ENCODE peak calls at places on chromosomes 4 and X, in six cellular contexts. S is fibroblast of lung, L is brain microvascular endothelial cell, R is A549, V is heart left ventricle, U is prostate gland. A is an unnamed sample.

GRCh38 chr4:188960411-188961093 is 821.3 kb downstream of the TRIML1 start:
- DNase-seq in S (peak), L (peak), R (no peak), V (no peak), U (no peak), A (no peak)

GRCh38 chr4:42671431-42672194 is 14.7 kb upstream of the ATP8A1 start:
- DNase-seq in S (no peak), L (no peak), R (no peak), V (no peak), U (no peak), A (no peak)

GRCh38 chr4:150038335-150039076 is 39.7 kb upstream of the DCLK2 start:
- DNase-seq in S (no peak), L (no peak), R (no peak), V (no peak), U (no peak), A (no peak)

GRCh38 chr4:171478181-171478580 is 335.0 kb upstream of the GALNTL6 start:
- DNase-seq in S (no peak), L (no peak), R (no peak), V (no peak), U (no peak), A (no peak)

GRCh38 chrX:109440475-109440874 is 41.4 kb downstream of the GUCY2F start:
- DNase-seq in S (no peak), L (no peak), R (no peak), V (no peak), U (no peak), A (no peak)

GRCh38 chr4:972651-973424 is 531 bp downstream of the DGKQ start:
- DNase-seq in S (no peak), L (no peak), R (peak), V (no peak), U (no peak), A (peak)

GRCh38 chr4:60562353-60562752 is 637.8 kb upstream of the ADGRL3 start:
- DNase-seq in S (no peak), L (no peak), R (no peak), V (no peak), U (no peak), A (no peak)

GRCh38 chrX:96474357-96475125 is 210.1 kb upstream of the DIAPH2 start:
- DNase-seq in S (no peak), L (no peak), R (no peak), V (no peak), U (no peak), A (no peak)

GRCh38 chr4:144615182-144615581 is 30.8 kb upstream of the HHIP start:
- DNase-seq in S (peak), L (peak), R (no peak), V (no peak), U (no peak), A (no peak)

GRCh38 chr4:129239088-129239487 is 143.1 kb downstream of the C4orf33 start:
- DNase-seq in S (no peak), L (peak), R (no peak), V (peak), U (no peak), A (peak)

GRCh38 chr4:25843340-25844097 is 19.3 kb downstream of the SEL1L3 start:
- DNase-seq in S (no peak), L (no peak), R (no peak), V (peak), U (no peak), A (no peak)

GRCh38 chr4:133474511-133474910 is 325.4 kb downstream of the PCDH10 start:
- DNase-seq in S (no peak), L (no peak), R (no peak), V (no peak), U (no peak), A (no peak)

GRCh38 chr4:111154924-111155323 is 532.0 kb upstream of the PITX2 start:
- DNase-seq in S (no peak), L (no peak), R (no peak), V (no peak), U (no peak), A (peak)

GRCh38 chr4:73620115-73620792 is at the start of gene RASSF6:
- DNase-seq in S (peak), L (no peak), R (no peak), V (no peak), U (peak), A (peak)

GRCh38 chrX:115425359-115425758 is 135.6 kb upstream of the PLS3 start:
- DNase-seq in S (no peak), L (no peak), R (no peak), V (no peak), U (no peak), A (no peak)

GRCh38 chr4:6747690-6748068 is 31.7 kb downstream of the BLOC1S4 start:
- DNase-seq in S (no peak), L (no peak), R (no peak), V (no peak), U (no peak), A (peak)

GRCh38 chr4:3305610-3306371 is 13.0 kb downstream of the RGS12 start:
- DNase-seq in S (peak), L (no peak), R (no peak), V (no peak), U (no peak), A (no peak)

GRCh38 chrX:16666541-16666940 is 16.6 kb downstream of the S100G start:
- DNase-seq in S (peak), L (peak), R (no peak), V (no peak), U (no peak), A (no peak)

GRCh38 chr4:10157478-10158354 is 41.1 kb upstream of the WDR1 start:
- DNase-seq in S (peak), L (peak), R (peak), V (peak), U (peak), A (peak)

GRCh38 chr4:87886083-87886482 is 53.3 kb downstream of the MEPE start:
- DNase-seq in S (no peak), L (no peak), R (no peak), V (no peak), U (no peak), A (no peak)

GRCh38 chr4:145494666-145495065 is 13.0 kb downstream of the SMAD1 start:
- DNase-seq in S (no peak), L (no peak), R (no peak), V (no peak), U (no peak), A (no peak)

GRCh38 chrX:85569096-85569495 is 189.6 kb upstream of the POF1B start:
- DNase-seq in S (no peak), L (no peak), R (no peak), V (no peak), U (no peak), A (no peak)

GRCh38 chr4:40910706-40911105 is 161.0 kb downstream of the NSUN7 start:
- DNase-seq in S (peak), L (peak), R (no peak), V (no peak), U (no peak), A (no peak)
- H3K27ac ChIP-seq in S (peak), L (peak), R (no peak), V (no peak), U (no peak), A (no peak)

GRCh38 chr4:69054578-69055200 is 41.6 kb upstream of the UGT2B7 start:
- DNase-seq in S (peak), L (peak), R (no peak), V (no peak), U (no peak), A (peak)
- H3K27ac ChIP-seq in S (no peak), L (peak), R (peak), V (no peak), U (no peak), A (peak)

GRCh38 chr4:100722866-100723459 is 205.1 kb upstream of the EMCN start:
- DNase-seq in S (no peak), L (no peak), R (no peak), V (no peak), U (no peak), A (no peak)
- H3K27ac ChIP-seq in S (no peak), L (no peak), R (no peak), V (no peak), U (peak), A (no peak)

DNA sequence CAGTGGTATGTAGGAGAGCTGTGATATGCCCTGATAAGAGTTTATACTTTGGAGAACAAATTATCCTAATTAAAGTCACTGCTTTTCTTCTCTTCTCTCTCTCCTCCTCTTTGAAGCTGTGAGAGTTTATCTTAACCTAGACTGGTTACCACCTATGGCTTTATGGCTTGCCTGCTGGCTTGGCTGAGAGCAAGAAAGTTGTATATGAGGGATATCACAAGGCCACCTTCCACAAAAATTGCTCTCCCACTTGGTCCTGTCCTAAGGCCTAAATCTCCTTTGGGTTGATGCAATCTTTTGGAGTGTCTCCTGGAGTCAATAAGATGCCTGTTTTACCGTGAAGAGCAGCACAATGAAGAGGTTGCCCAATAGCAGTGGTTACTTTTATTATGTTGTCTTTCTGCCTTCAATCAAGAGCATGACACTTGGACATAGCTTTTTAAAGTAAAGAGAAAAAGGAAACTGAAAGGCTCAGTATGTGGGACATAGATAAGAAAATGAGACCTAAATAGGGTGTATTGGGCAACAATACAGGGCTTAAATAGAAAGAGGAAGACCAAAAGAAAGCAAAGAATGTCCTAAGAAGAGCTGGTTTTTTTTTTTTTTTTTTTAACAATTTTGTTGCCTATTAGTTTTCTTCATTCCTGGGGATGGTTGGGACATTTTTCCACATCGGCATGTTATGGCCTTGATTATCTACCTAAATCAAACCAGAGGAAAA is 9.2 kb downstream of the GUCY1A1 start:
- DNase-seq in S (no peak), L (no peak), R (no peak), V (no peak), U (peak), A (no peak)
- H3K27ac ChIP-seq in S (no peak), L (no peak), R (no peak), V (peak), U (peak), A (peak)

GRCh38 chrX:54825716-54826428 is 18.3 kb downstream of the MAGED2 start:
- DNase-seq in S (no peak), L (no peak), R (no peak), V (no peak), U (no peak), A (no peak)
- H3K27ac ChIP-seq in S (no peak), L (no peak), R (no peak), V (no peak), U (no peak), A (no peak)

GRCh38 chr4:5707366-5708133 is 809 bp downstream of the EVC2 start:
- DNase-seq in S (no peak), L (no peak), R (no peak), V (no peak), U (no peak), A (no peak)
- H3K27ac ChIP-seq in S (peak), L (peak), R (peak), V (peak), U (peak), A (peak)

A was measured in hepatocyte.